ENCODE peak calls at places on chromosomes 11 and 22, in ten cellular contexts. F is esophagus muscularis mucosa; B is DMS153; E is activated CD4-positive, alpha-beta T cell treated with anti-CD3 and anti-CD28 coated beads, Interleukin-2, amount 50 U/mL, for 24 hours; T is iPS DF 19.7; P is Calu3; A is EH; Z is GM04504; V is ovary; Q is glutamatergic neuron. R is an unnamed sample.
A peak's percentile ranks its signal among the peaks of the same experiment; 100 is the strongest.

GRCh38 chr11:76671626-76672309 is 1.2 kb upstream of the LRRC32 start:
- DNase-seq in T (no peak), B (no peak), Z (no peak), A (no peak), E (no peak), Q (no peak), V (no peak), F (no peak), P (no peak), R (no peak)

GRCh38 chr22:36395061-36395849 is 7.5 kb upstream of the MYH9 start:
- DNase-seq in A (no peak), Z (no peak), P (peak; percentile 50), F (no peak), V (no peak), B (peak; percentile 24), T (no peak), E (no peak), Q (no peak), R (no peak)

GRCh38 chr11:26741036-26741435 is 19.2 kb upstream of the SLC5A12 start:
- DNase-seq in P (no peak), Q (no peak), A (peak; percentile 63), T (no peak), F (no peak), B (no peak), Z (peak; percentile 41), V (no peak), E (no peak), R (no peak)

GRCh38 chr11:70601861-70602575 is 203.7 kb downstream of the CTTN start:
- DNase-seq in T (no peak), B (no peak), V (no peak), A (no peak), Q (no peak), E (no peak), P (no peak), Z (no peak), F (no peak), R (no peak)

GRCh38 chr22:37906364-37907008 is 389 bp downstream of the MICALL1 start:
- DNase-seq in T (no peak), E (no peak), B (no peak), V (peak; percentile 61), P (peak; percentile 40), A (no peak), F (no peak), Z (no peak), Q (peak; percentile 53), R (peak; percentile 23)

GRCh38 chr22:38452373-38453064 is 2.5 kb downstream of the KCNJ4 start:
- DNase-seq in F (no peak), T (no peak), E (no peak), Q (peak; percentile 44), A (peak; percentile 50), B (no peak), V (no peak), Z (no peak), P (no peak), R (no peak)

GRCh38 chr11:1330473-1330872 is 21.0 kb upstream of the TOLLIP start:
- DNase-seq in E (no peak), Z (no peak), V (no peak), B (no peak), F (no peak), Q (no peak), P (no peak), A (no peak), T (no peak), R (no peak)

GRCh38 chr11:116168459-116168787 is 604.4 kb downstream of the BUD13 start:
- DNase-seq in Z (no peak), P (no peak), F (peak; percentile 26), E (no peak), Q (no peak), T (no peak), A (no peak), V (no peak), B (no peak), R (no peak)

GRCh38 chr11:7892059-7892699 is 38.9 kb downstream of the OR10A6 start:
- DNase-seq in E (no peak), Q (no peak), P (no peak), Z (peak; percentile 21), B (no peak), F (no peak), T (no peak), A (peak; percentile 86), V (no peak), R (no peak)

GRCh38 chr11:1471736-1472135 is 14.8 kb downstream of the MOB2 start:
- DNase-seq in B (no peak), P (no peak), A (no peak), Z (no peak), V (peak; percentile 8), F (no peak), Q (peak; percentile 6), T (no peak), E (no peak), R (no peak)

GRCh38 chr22:40728731-40729189 is 49.5 kb downstream of the MCHR1 start:
- DNase-seq in P (no peak), T (no peak), V (no peak), F (no peak), Q (no peak), Z (no peak), B (peak; percentile 96), A (peak; percentile 68), E (peak; percentile 9), R (peak; percentile 52)

GRCh38 chr22:27880778-27881394 is 38.2 kb downstream of the PITPNB start:
- DNase-seq in Z (no peak), B (peak; percentile 15), V (no peak), Q (no peak), P (peak; percentile 46), A (peak; percentile 78), F (no peak), T (no peak), E (no peak), R (no peak)

GRCh38 chr11:15493921-15494630 is 379.4 kb downstream of the INSC start:
- DNase-seq in B (peak; percentile 34), E (no peak), T (no peak), F (peak; percentile 68), P (peak; percentile 20), V (no peak), Q (no peak), A (no peak), Z (no peak), R (no peak)

GRCh38 chr11:69956669-69957190 is 121.4 kb upstream of the ANO1 start:
- DNase-seq in F (no peak), E (no peak), T (no peak), V (no peak), B (no peak), Z (no peak), A (no peak), P (no peak), Q (no peak), R (no peak)

GRCh38 chr11:12461516-12461915 is 84.1 kb downstream of the PARVA start:
- DNase-seq in P (no peak), Z (no peak), A (peak; percentile 33), V (no peak), B (peak; percentile 7), F (no peak), E (no peak), T (no peak), Q (no peak), R (no peak)

GRCh38 chr11:2381494-2382128 is 4.5 kb downstream of the CD81 start:
- DNase-seq in T (no peak), A (no peak), B (no peak), V (peak; percentile 27), E (no peak), Z (no peak), P (no peak), Q (peak; percentile 6), F (no peak), R (no peak)

GRCh38 chr11:2645779-2646118 is 54.0 kb downstream of the KCNQ1OT1 start:
- DNase-seq in T (no peak), E (no peak), F (no peak), P (no peak), Q (no peak), Z (no peak), V (no peak), A (no peak), B (no peak), R (no peak)

GRCh38 chr11:60184824-60185511 is 2.1 kb upstream of the MS4A6A start:
- DNase-seq in V (no peak), E (no peak), T (no peak), A (no peak), B (no peak), Z (no peak), P (no peak), F (no peak), Q (no peak), R (no peak)

GRCh38 chr11:45807792-45808238 is 2.9 kb downstream of the SLC35C1 start:
- DNase-seq in T (no peak), A (no peak), P (no peak), Z (no peak), E (no peak), Q (no peak), V (no peak), B (no peak), F (no peak), R (no peak)

GRCh38 chr22:47605886-47606285 is 843.4 kb downstream of the TBC1D22A start:
- DNase-seq in E (no peak), A (no peak), B (no peak), P (no peak), Z (no peak), F (no peak), Q (no peak), V (no peak), T (no peak), R (no peak)

GRCh38 chr11:16607675-16608644 is 130.5 kb upstream of the C11orf58 start:
- DNase-seq in E (no peak), V (peak; percentile 62), F (no peak), P (peak; percentile 57), A (peak; percentile 85), B (peak; percentile 88), Q (peak; percentile 71), Z (no peak), T (no peak), R (no peak)

GRCh38 chr11:45527898-45528297 is 137.5 kb downstream of the CHST1 start:
- DNase-seq in A (no peak), T (no peak), Z (no peak), F (no peak), B (no peak), Q (no peak), E (no peak), V (no peak), P (no peak), R (no peak)

GRCh38 chr11:66280428-66280827 is 2.5 kb downstream of the CNIH2 start:
- DNase-seq in F (no peak), Z (no peak), P (no peak), Q (no peak), E (no peak), T (no peak), A (no peak), V (peak; percentile 42), B (no peak), R (no peak)

GRCh38 chr11:107549253-107549953 is 16.1 kb downstream of the ALKBH8 start:
- DNase-seq in V (no peak), A (peak; percentile 56), P (no peak), T (no peak), Q (no peak), E (no peak), B (no peak), Z (no peak), F (no peak), R (peak; percentile 20)

GRCh38 chr11:2802389-2803185 is 83.0 kb downstream of the CDKN1C start:
- DNase-seq in P (no peak), A (no peak), Z (no peak), Q (peak; percentile 7), T (no peak), B (no peak), V (peak; percentile 17), E (no peak), F (no peak), R (peak; percentile 0)